ENCODE peak calls at places on chromosome 4, in six cellular contexts. M is H9, Z is NT2/D1, W is fibroblast of lung, C is HepG2, E is endothelial cell of umbilical vein. T is an unnamed sample.
A peak's percentile ranks its signal among the peaks of the same experiment; 100 is the strongest.

GRCh38 chr4:124708517-124709300 is 3.8 kb downstream of the ANKRD50 start:
- DNase-seq in C (no peak), E (peak; percentile 58), M (no peak), W (peak; percentile 70), Z (no peak), T (no peak)

GRCh38 chr4:79331126-79331876 is 5.4 kb upstream of the NAA11 start:
- DNase-seq in C (no peak), M (no peak), W (peak; percentile 2), Z (no peak), E (no peak), T (no peak)

GRCh38 chr4:87046111-87046510 is 111.3 kb downstream of the AFF1 start:
- DNase-seq in W (peak; percentile 47), M (no peak), C (no peak), Z (no peak), E (peak; percentile 92), T (peak; percentile 62)

GRCh38 chr4:36775544-36775943 is 469.0 kb upstream of the NWD2 start:
- DNase-seq in Z (no peak), W (no peak), E (no peak), M (no peak), C (no peak), T (no peak)

GRCh38 chr4:88613417-88613875 is 21.2 kb downstream of the HERC3 start:
- DNase-seq in Z (no peak), E (peak; percentile 78), C (no peak), M (no peak), W (peak; percentile 18), T (no peak)

GRCh38 chr4:4667643-4668081 is 125.8 kb upstream of the STX18 start:
- DNase-seq in W (peak; percentile 23), Z (peak; percentile 48), E (no peak), C (no peak), M (peak; percentile 86), T (no peak)

GRCh38 chr4:10121568-10122097 is 5.0 kb upstream of the WDR1 start:
- DNase-seq in W (no peak), Z (no peak), E (no peak), C (peak; percentile 94), M (no peak), T (no peak)

GRCh38 chr4:6516762-6517161 is 44.3 kb upstream of the PPP2R2C start:
- DNase-seq in W (no peak), M (no peak), E (no peak), C (no peak), Z (no peak), T (no peak)

GRCh38 chr4:14646831-14647230 is 355.4 kb upstream of the CPEB2 start:
- DNase-seq in C (no peak), Z (no peak), E (no peak), W (peak; percentile 58), M (no peak), T (no peak)

GRCh38 chr4:37895271-37895670 is 4.4 kb downstream of the TBC1D1 start:
- DNase-seq in C (no peak), E (no peak), W (no peak), Z (no peak), M (no peak), T (no peak)

GRCh38 chr4:37891221-37892159 is 606 bp downstream of the TBC1D1 start:
- DNase-seq in W (peak; percentile 15), C (no peak), M (peak; percentile 46), E (peak; percentile 17), Z (no peak), T (peak; percentile 58)

GRCh38 chr4:37892641-37893040 is 1.8 kb downstream of the TBC1D1 start:
- DNase-seq in W (no peak), M (no peak), E (no peak), C (no peak), Z (no peak), T (no peak)

GRCh38 chr4:37890501-37891220 is at the start of gene TBC1D1:
- DNase-seq in M (peak; percentile 44), E (no peak), W (no peak), C (no peak), Z (no peak), T (peak; percentile 49)

DNA sequence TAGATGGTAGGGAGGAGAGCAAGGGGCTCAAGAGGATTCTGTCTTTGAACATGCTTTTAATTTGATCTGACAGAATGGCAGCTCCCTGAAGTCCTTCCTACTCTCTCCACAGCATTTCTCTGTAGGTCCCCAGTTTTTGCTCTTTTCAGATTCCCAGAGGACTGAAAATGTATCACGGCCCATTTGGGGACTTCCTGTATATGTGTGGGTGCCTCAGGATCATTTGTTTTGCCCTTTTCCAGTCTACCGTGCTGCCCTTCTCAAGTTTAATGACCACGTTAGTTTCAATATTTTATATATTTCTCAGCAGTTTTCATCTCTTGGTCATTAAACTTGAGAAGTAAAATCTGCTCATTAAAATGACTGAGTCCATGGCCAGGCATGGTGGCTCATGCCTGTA is 2.3 kb downstream of the TBC1D1 start:
- DNase-seq in M (no peak), Z (no peak), E (no peak), W (no peak), C (no peak), T (no peak)
- H3K27me3 ChIP-seq in M (peaks cover 15% of the 10 kb centered on the region), Z (peaks cover 51% of the 10 kb centered on the region), E (peaks cover 35% of the 10 kb centered on the region), W (peaks cover 17% of the 10 kb centered on the region), C (peaks cover 1% of the 10 kb centered on the region), T (peaks cover 50% of the 10 kb centered on the region)

DNA sequence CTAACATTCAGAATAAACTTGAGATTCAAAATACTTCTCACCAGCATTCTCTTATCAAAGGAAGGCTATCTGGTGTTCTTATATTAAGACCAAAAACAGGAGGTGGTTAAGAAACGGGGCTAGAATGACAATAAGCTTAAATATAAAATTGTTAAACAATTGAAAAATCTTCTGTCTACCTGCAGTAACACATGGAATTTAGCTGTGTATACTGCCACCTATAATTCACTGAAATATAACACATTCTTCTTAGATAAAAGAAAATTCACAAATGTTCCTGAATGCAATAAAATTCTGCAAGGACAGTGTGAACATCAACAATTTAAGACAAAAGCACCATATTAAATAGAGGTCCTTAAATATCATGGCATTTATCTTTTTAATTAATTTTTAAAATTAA is 11.5 kb upstream of the PCDH10 start:
- DNase-seq in Z (no peak), C (no peak), E (peak; percentile 56), W (no peak), M (no peak), T (no peak)
- H3K9ac ChIP-seq in Z (no peak overlapping the region), C (no peak overlapping the region), E (no peak overlapping the region), W (no peak overlapping the region), M (no peak overlapping the region), T (no peak overlapping the region)

GRCh38 chr4:71188197-71188625 is 150.6 kb upstream of the SLC4A4 start:
- DNase-seq in Z (no peak), C (no peak), W (no peak), E (no peak), M (peak; percentile 46), T (peak; percentile 47)
- H3K27me3 ChIP-seq in Z (peaks cover 50% of the 10 kb centered on the region), C (peaks cover 1% of the 10 kb centered on the region), W (no peaks in the 10 kb centered on the region), E (peaks cover 32% of the 10 kb centered on the region), M (peaks cover 17% of the 10 kb centered on the region), T (no peaks in the 10 kb centered on the region)

DNA sequence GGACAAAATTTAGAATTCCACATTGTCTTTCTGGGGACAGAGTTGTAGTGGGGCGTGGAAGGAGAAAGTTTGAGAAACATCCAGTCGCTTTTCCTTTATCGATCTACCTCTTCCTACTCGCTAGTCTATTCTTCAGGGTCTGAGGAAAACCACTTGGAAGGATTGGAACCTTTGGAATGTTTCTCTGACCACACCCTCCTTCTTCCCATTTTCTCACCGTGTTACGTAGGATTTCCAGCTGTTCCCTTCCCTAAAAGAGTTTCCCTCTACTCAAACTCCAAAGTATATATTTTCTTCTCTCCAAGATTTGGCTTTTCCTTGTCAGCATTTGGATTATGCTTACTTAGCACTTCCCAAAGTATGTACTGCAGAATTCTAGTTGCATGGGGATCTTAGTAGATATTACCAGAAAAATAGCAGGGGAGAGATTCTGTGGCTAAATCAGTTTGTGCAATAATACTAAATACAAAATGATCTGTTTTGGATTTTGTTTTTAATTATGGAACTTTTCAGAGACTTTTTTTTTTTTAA is 4.9 kb downstream of the ENPEP start:
- DNase-seq in E (no peak), Z (no peak), W (peak; percentile 46), M (no peak), C (no peak), T (no peak)
- H3K9ac ChIP-seq in E (no peak overlapping the region), Z (no peak overlapping the region), W (no peak overlapping the region), M (no peak overlapping the region), C (no peak overlapping the region), T (no peak overlapping the region)

GRCh38 chr4:1004557-1005485 is 6.6 kb upstream of the FGFRL1 start:
- DNase-seq in C (no peak), E (no peak), W (no peak), Z (no peak), M (no peak), T (no peak)
- H3K27me3 ChIP-seq in C (peaks cover 10% of the 10 kb centered on the region), E (peaks cover 34% of the 10 kb centered on the region), W (peaks cover 43% of the 10 kb centered on the region), Z (peaks cover 94% of the 10 kb centered on the region), M (peaks cover 36% of the 10 kb centered on the region), T (peaks cover 20% of the 10 kb centered on the region)

GRCh38 chr4:185742766-185743165 is 69.2 kb downstream of the SORBS2 start:
- DNase-seq in W (peak; percentile 64), M (no peak), Z (no peak), E (no peak), C (no peak), T (no peak)
- H3K9ac ChIP-seq in W (no peak overlapping the region), M (no peak overlapping the region), Z (no peak overlapping the region), E (no peak overlapping the region), C (no peak overlapping the region), T (no peak overlapping the region)

GRCh38 chr4:1862961-1863296 is 7.0 kb upstream of the LETM1 start:
- DNase-seq in M (no peak), W (no peak), E (no peak), Z (no peak), C (no peak), T (no peak)
- H3K27me3 ChIP-seq in M (peaks cover 86% of the 10 kb centered on the region), W (no peaks in the 10 kb centered on the region), E (peaks cover 1% of the 10 kb centered on the region), Z (peaks cover 11% of the 10 kb centered on the region), C (no peaks in the 10 kb centered on the region), T (peaks cover 6% of the 10 kb centered on the region)

DNA sequence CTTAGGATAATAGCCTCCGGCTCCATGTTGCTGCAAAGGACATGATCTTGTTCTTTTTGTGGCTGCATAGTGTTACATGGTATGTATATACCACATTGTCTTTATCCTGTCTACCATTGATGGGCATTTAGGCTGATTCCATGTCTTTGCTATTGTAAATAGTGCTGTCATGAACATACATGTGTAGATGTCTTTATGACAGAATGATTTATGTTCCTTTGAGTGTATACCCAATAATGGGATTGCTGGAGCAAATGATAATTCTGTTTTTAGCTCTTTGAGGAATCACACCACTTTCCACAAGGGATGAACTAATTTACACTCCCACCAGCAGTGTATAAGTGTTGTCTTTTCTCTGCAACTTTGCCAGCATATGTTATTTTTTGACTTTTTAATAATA is 4.6 kb downstream of the RAB33B start:
- DNase-seq in Z (no peak), C (no peak), M (no peak), E (no peak), W (no peak), T (no peak)
- H3K9ac ChIP-seq in Z (no peak overlapping the region), C (no peak overlapping the region), M (no peak overlapping the region), E (no peak overlapping the region), W (no peak overlapping the region), T (no peak overlapping the region)

DNA sequence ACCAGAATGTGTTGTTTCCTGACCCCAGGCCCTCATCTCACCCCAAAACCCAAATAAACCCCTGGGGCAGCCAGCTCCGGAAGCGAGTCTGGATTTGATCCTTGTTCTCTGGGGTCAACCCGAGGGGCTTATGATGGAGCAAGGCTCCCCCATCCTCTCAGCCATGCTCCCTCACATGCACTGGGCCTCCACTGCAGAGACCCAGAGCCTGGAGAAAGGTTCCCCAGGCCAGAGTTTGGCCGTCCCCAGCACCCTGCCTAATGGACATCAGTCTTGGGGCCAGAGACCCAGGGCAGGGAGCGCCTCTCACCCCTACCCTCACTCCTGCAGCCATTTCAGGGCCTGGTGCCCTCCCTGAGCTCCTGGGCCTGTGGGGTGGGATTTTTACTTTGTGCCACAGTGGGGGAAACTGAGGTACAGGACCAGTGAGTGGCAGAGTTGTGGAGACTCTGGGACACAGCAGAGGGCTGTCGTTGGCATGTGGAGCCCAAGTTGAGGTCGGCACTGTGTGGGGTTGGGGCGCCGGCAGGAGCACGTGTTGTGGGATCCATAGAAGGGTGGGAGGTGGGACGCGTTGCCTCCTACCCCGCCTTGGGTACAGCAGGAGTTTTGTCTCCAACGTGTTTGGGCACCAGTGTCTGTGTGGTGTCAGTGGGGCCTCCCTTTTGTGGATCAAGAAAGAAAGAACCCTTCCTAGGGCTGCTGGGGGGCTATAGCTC is 3.6 kb downstream of the FGFR3 start:
- DNase-seq in M (no peak), W (no peak), C (no peak), E (no peak), Z (no peak), T (no peak)
- H3K27me3 ChIP-seq in M (peaks cover 2% of the 10 kb centered on the region), W (peaks cover 21% of the 10 kb centered on the region), C (peaks cover 2% of the 10 kb centered on the region), E (peaks cover 14% of the 10 kb centered on the region), Z (peaks cover 8% of the 10 kb centered on the region), T (peaks cover 17% of the 10 kb centered on the region)

T was measured in adipocyte.